ENCODE peak calls at places on chromosomes 11 and 22, in five cellular contexts. N is HCT116, F is SK-N-SH, B is GM12878, W is K562. O is an unnamed sample.
A peak's percentile ranks its signal among the peaks of the same experiment; 100 is the strongest.

GRCh38 chr22:32444068-32444467 is 20.2 kb downstream of the BPIFC start:
- DNase-seq in N (peak; percentile 34), F (peak; percentile 17), B (no peak), W (peak; percentile 16), O (peak; percentile 37)

GRCh38 chr11:126214446-126215240 is 3.1 kb downstream of the FAM118B start:
- DNase-seq in N (no peak), F (no peak), B (no peak), W (no peak), O (no peak)

GRCh38 chr11:38169286-38169685 is 1571.2 kb upstream of the RAG2 start:
- DNase-seq in N (no peak), F (no peak), B (no peak), W (no peak), O (peak; percentile 68)

GRCh38 chr11:64971421-64972233 is at the start of gene MAJIN:
- DNase-seq in N (no peak), F (no peak), B (peak; percentile 51), W (peak; percentile 92), O (no peak)

GRCh38 chr22:31625661-31626426 is 36.2 kb downstream of the PISD start:
- DNase-seq in N (no peak), F (no peak), B (no peak), W (peak; percentile 59), O (no peak)

GRCh38 chr11:74726547-74727182 is 4.6 kb downstream of the CHRDL2 start:
- DNase-seq in N (peak; percentile 54), F (peak; percentile 87), B (no peak), W (peak; percentile 82), O (peak; percentile 58)

GRCh38 chr11:2790581-2790925 is 90.8 kb upstream of the KCNQ1OT1 start:
- DNase-seq in N (no peak), F (no peak), B (no peak), W (no peak), O (no peak)

GRCh38 chr11:68302256-68303054 is 9.9 kb upstream of the LRP5 start:
- DNase-seq in N (peak; percentile 39), F (peak; percentile 15), B (no peak), W (peak; percentile 12), O (peak; percentile 71)

GRCh38 chr11:11860103-11860979 is 18.6 kb downstream of the USP47 start:
- DNase-seq in N (no peak), F (no peak), B (no peak), W (no peak), O (no peak)

GRCh38 chr11:76629133-76629852 is 41.3 kb downstream of the LRRC32 start:
- DNase-seq in N (no peak), F (no peak), B (peak; percentile 38), W (no peak), O (no peak)

GRCh38 chr11:71186861-71187260 is 65.5 kb downstream of the SHANK2 start:
- DNase-seq in N (no peak), F (no peak), B (no peak), W (no peak), O (no peak)

DNA sequence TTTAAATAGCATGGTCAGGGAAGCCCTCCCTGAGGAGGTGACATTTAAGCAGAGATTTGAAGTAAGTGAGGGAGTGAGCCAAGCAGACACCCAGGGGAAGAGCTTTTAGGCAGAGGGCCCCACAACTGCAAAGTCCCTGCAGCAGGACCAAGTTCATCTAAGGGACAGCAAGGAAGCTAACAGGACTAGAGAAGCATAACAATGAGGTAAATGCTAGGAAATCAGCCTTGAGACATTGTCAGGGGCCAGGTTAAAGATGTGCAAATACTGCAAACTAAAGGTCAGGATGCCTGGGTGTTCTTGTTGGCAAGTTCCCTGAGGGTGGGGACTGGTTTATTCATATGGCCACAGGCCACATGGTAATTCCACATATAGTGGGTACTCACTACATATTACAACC is 399.2 kb upstream of the NARS2 start:
- DNase-seq in N (no peak), F (no peak), B (no peak), W (no peak), O (no peak)
- TF ChIP-seq ZBTB33 in N (no peak), F (no peak), B (no peak), W (no peak), O (no peak)

DNA sequence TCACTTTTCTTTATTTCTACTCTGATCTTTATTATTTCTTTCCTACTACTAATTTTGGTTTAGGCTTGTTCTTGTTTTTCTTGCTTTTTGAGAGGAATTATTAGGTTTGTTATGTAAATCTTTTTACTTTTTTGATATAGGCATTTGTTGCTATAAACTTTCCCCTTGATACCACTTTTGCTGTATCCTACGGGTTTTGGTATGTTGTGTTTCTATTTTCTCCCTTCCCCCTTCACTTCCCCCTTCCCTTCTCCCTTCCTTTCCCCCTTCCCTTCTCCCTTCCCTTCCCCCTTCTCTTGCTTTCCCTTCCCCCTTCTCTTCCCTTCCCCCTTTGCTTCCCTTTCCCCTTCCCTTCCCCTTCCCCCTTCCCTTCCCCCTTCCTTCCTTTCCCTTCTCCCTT is 529.6 kb downstream of the RAB38 start:
- DNase-seq in N (no peak), F (no peak), B (no peak), W (no peak), O (no peak)
- TF ChIP-seq ZBTB33 in N (no peak), F (no peak), B (no peak), W (no peak), O (no peak)

GRCh38 chr22:37197451-37198289 is 9.6 kb upstream of the C1QTNF6 start:
- DNase-seq in N (peak; percentile 92), F (no peak), B (no peak), W (no peak), O (peak; percentile 86)

GRCh38 chr22:37201066-37201820 is 11.0 kb downstream of the SSTR3 start:
- DNase-seq in N (no peak), F (no peak), B (no peak), W (no peak), O (no peak)

GRCh38 chr22:37199103-37199838 is 11.2 kb upstream of the C1QTNF6 start:
- DNase-seq in N (peak; percentile 97), F (peak; percentile 97), B (peak; percentile 98), W (peak; percentile 87), O (peak; percentile 93)

GRCh38 chr22:37198290-37199102 is 10.4 kb upstream of the C1QTNF6 start:
- DNase-seq in N (peak; percentile 57), F (peak; percentile 88), B (no peak), W (peak; percentile 73), O (peak; percentile 80)

DNA sequence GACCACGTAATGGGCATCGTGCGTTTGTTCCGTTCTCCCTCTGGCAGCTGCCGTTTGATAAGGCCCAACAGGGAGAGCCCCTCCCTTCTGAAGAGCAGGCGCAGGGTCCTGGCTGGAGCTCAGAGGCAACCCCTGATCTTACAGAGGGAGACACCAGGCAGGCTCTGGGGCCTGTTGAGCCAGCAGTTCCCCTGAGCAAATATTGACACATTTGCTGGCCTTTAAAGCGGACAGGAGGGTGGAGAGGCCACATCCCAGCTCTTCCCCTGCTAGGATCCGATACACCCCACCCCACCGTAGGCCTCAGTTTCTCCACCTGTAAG is 11.8 kb upstream of the C1QTNF6 start:
- DNase-seq in N (no peak), F (peak; percentile 60), B (no peak), W (peak; percentile 65), O (peak; percentile 84)
- TF ChIP-seq ZBTB33 in N (no peak), F (no peak), B (no peak), W (no peak), O (no peak)

GRCh38 chr11:62143727-62144126 is 19.9 kb downstream of the INCENP start:
- DNase-seq in N (no peak), F (peak; percentile 26), B (no peak), W (no peak), O (no peak)

GRCh38 chr11:62140302-62141110 is 16.7 kb downstream of the INCENP start:
- DNase-seq in N (no peak), F (no peak), B (no peak), W (no peak), O (no peak)

GRCh38 chr11:62141111-62142042 is 17.6 kb downstream of the INCENP start:
- DNase-seq in N (no peak), F (peak; percentile 8), B (no peak), W (no peak), O (no peak)

GRCh38 chr11:62142921-62143320 is 19.1 kb downstream of the INCENP start:
- DNase-seq in N (no peak), F (peak; percentile 18), B (no peak), W (no peak), O (no peak)

GRCh38 chr11:62142043-62142375 is 18.2 kb downstream of the INCENP start:
- DNase-seq in N (no peak), F (no peak), B (no peak), W (no peak), O (no peak)
- TF ChIP-seq ZBTB33 in N (no peak), F (no peak), B (no peak), W (no peak), O (no peak)

GRCh38 chr11:7548659-7549283 is 35.0 kb downstream of the PPFIBP2 start:
- DNase-seq in N (peak; percentile 16), F (no peak), B (no peak), W (no peak), O (peak; percentile 25)
- TF ChIP-seq ZBTB33 in N (no peak), F (no peak), B (no peak), W (no peak), O (no peak)

DNA sequence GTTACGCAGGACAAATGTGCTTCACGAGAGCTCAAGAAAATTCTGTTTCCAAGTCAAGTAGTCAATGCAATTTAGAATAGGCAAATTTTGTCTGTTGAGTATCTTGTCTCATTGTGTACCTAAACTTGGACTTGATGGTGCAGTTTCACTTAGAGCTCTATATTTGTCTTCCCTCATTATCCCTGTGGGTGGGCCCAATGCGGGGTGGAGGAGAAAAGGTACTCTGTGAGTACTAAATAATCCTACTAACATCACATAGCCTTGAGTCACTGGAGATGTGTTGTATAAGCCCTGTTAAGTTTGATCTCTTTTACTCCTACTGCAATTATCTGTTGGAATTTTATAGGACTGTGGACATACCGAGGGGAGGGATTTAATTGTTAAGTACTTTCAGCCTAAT is 331.2 kb downstream of the METTL15 start:
- DNase-seq in N (no peak), F (no peak), B (no peak), W (no peak), O (no peak)
- TF ChIP-seq ZBTB33 in N (no peak), F (no peak), B (no peak), W (no peak), O (no peak)

DNA sequence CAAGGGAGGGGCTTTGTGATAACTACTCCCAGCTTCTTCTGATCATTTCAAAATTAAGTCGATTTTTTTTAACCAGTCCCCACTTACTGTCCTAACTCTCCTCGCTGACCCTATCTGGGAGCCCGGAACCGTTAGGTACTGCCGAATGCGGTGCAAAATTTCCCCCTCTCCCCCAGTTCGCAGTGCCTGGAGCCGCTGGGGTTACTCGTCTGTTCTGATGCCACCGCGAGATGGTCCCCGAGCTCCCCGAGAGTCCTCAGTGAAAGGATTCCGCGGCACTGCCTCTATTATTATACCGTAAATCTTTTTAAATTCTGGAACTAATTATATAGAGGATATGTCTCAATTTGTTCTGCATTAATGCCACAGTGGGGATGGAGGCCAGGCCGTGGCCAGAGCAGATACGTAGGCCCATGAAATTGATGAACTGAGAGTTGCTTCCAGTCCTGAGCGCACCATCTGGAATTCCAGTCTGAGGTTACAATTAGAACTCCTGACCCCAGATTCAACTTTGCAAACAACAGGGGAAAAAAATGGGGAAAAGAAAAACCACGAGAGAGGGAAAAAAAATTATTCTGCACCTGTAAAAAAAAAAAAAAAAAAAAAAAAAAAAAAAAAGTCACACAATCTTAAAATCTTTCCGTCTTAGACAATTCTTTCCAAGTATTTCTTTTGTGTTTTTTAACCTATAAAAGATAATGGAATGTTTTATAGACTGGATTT is 4.3 kb upstream of the WT1 start:
- DNase-seq in N (no peak), F (peak; percentile 18), B (no peak), W (no peak), O (no peak)
- TF ChIP-seq ZBTB33 in N (no peak), F (no peak), B (no peak), W (no peak), O (no peak)